ENCODE peak calls at places on chromosome 2, in nine cellular contexts. One of them, this sample, is unnamed.

GRCh38 chr2:221969087-221969829 is 329.5 kb downstream of the PAX3 start:
- DNase-seq in PC-3: peak
- DNase-seq in colonic mucosa: no peak
- DNase-seq in fibroblast of lung: peak
- DNase-seq in foreskin fibroblast: peak
- DNase-seq in astrocyte of the cerebellum: peak
- DNase-seq in psoas muscle: no peak
- DNase-seq in left ventricle myocardium inferior: no peak
- DNase-seq in spleen: no peak
- DNase-seq in this sample: peak

GRCh38 chr2:98461650-98462049 is 17.0 kb downstream of the INPP4A start:
- DNase-seq in PC-3: no peak
- DNase-seq in colonic mucosa: no peak
- DNase-seq in fibroblast of lung: no peak
- DNase-seq in foreskin fibroblast: no peak
- DNase-seq in astrocyte of the cerebellum: no peak
- DNase-seq in psoas muscle: no peak
- DNase-seq in left ventricle myocardium inferior: peak
- DNase-seq in spleen: peak
- DNase-seq in this sample: no peak

GRCh38 chr2:66696374-66696773 is 261.4 kb downstream of the MEIS1 start:
- DNase-seq in PC-3: no peak
- DNase-seq in colonic mucosa: no peak
- DNase-seq in fibroblast of lung: no peak
- DNase-seq in foreskin fibroblast: no peak
- DNase-seq in astrocyte of the cerebellum: no peak
- DNase-seq in psoas muscle: no peak
- DNase-seq in left ventricle myocardium inferior: no peak
- DNase-seq in spleen: no peak
- DNase-seq in this sample: no peak

GRCh38 chr2:9021563-9022211 is 18.2 kb upstream of the MBOAT2 start:
- DNase-seq in PC-3: peak
- DNase-seq in colonic mucosa: no peak
- DNase-seq in fibroblast of lung: no peak
- DNase-seq in foreskin fibroblast: peak
- DNase-seq in astrocyte of the cerebellum: no peak
- DNase-seq in psoas muscle: no peak
- DNase-seq in left ventricle myocardium inferior: no peak
- DNase-seq in spleen: no peak
- DNase-seq in this sample: peak

GRCh38 chr2:46651363-46652099 is 172.2 kb downstream of the TMEM247 start:
- DNase-seq in PC-3: no peak
- DNase-seq in colonic mucosa: no peak
- DNase-seq in fibroblast of lung: peak
- DNase-seq in foreskin fibroblast: peak
- DNase-seq in astrocyte of the cerebellum: no peak
- DNase-seq in psoas muscle: no peak
- DNase-seq in left ventricle myocardium inferior: no peak
- DNase-seq in spleen: no peak
- DNase-seq in this sample: no peak

GRCh38 chr2:222421626-222422025 is 2.7 kb upstream of the SGPP2 start:
- DNase-seq in PC-3: no peak
- DNase-seq in colonic mucosa: no peak
- DNase-seq in fibroblast of lung: no peak
- DNase-seq in foreskin fibroblast: no peak
- DNase-seq in astrocyte of the cerebellum: no peak
- DNase-seq in psoas muscle: no peak
- DNase-seq in left ventricle myocardium inferior: no peak
- DNase-seq in spleen: no peak
- DNase-seq in this sample: no peak

GRCh38 chr2:230864605-230865323 is at the start of gene ITM2C:
- DNase-seq in PC-3: peak
- DNase-seq in colonic mucosa: peak
- DNase-seq in fibroblast of lung: peak
- DNase-seq in foreskin fibroblast: peak
- DNase-seq in astrocyte of the cerebellum: no peak
- DNase-seq in psoas muscle: peak
- DNase-seq in left ventricle myocardium inferior: peak
- DNase-seq in spleen: peak
- DNase-seq in this sample: peak

GRCh38 chr2:240403358-240404104 is 31.9 kb upstream of the GPC1 start:
- DNase-seq in PC-3: no peak
- DNase-seq in colonic mucosa: no peak
- DNase-seq in fibroblast of lung: no peak
- DNase-seq in foreskin fibroblast: no peak
- DNase-seq in astrocyte of the cerebellum: no peak
- DNase-seq in psoas muscle: no peak
- DNase-seq in left ventricle myocardium inferior: no peak
- DNase-seq in spleen: no peak
- DNase-seq in this sample: no peak

GRCh38 chr2:26816893-26817292 is 31.0 kb downstream of the CENPA start:
- DNase-seq in PC-3: no peak
- DNase-seq in colonic mucosa: peak
- DNase-seq in fibroblast of lung: no peak
- DNase-seq in foreskin fibroblast: no peak
- DNase-seq in astrocyte of the cerebellum: no peak
- DNase-seq in psoas muscle: no peak
- DNase-seq in left ventricle myocardium inferior: no peak
- DNase-seq in spleen: no peak
- DNase-seq in this sample: no peak

GRCh38 chr2:160390544-160391258 is 102.9 kb downstream of the RBMS1 start:
- DNase-seq in PC-3: peak
- DNase-seq in colonic mucosa: no peak
- DNase-seq in fibroblast of lung: peak
- DNase-seq in foreskin fibroblast: peak
- DNase-seq in astrocyte of the cerebellum: peak
- DNase-seq in psoas muscle: no peak
- DNase-seq in left ventricle myocardium inferior: no peak
- DNase-seq in spleen: no peak
- DNase-seq in this sample: no peak

GRCh38 chr2:108589786-108590185 is 55.5 kb downstream of the LIMS1 start:
- DNase-seq in PC-3: no peak
- DNase-seq in colonic mucosa: no peak
- DNase-seq in fibroblast of lung: no peak
- DNase-seq in foreskin fibroblast: no peak
- DNase-seq in astrocyte of the cerebellum: no peak
- DNase-seq in psoas muscle: no peak
- DNase-seq in left ventricle myocardium inferior: no peak
- DNase-seq in spleen: no peak
- DNase-seq in this sample: no peak

GRCh38 chr2:172223601-172224054 is 120.9 kb upstream of the DLX2 start:
- DNase-seq in PC-3: no peak
- DNase-seq in colonic mucosa: peak
- DNase-seq in fibroblast of lung: no peak
- DNase-seq in foreskin fibroblast: no peak
- DNase-seq in astrocyte of the cerebellum: no peak
- DNase-seq in psoas muscle: no peak
- DNase-seq in left ventricle myocardium inferior: no peak
- DNase-seq in spleen: no peak
- DNase-seq in this sample: no peak

GRCh38 chr2:224369028-224369632 is 32.8 kb downstream of the FAM124B start:
- DNase-seq in PC-3: peak
- DNase-seq in colonic mucosa: no peak
- DNase-seq in fibroblast of lung: peak
- DNase-seq in foreskin fibroblast: peak
- DNase-seq in astrocyte of the cerebellum: peak
- DNase-seq in psoas muscle: no peak
- DNase-seq in left ventricle myocardium inferior: no peak
- DNase-seq in spleen: no peak
- DNase-seq in this sample: no peak

GRCh38 chr2:239149501-239149900 is 251.3 kb downstream of the HDAC4 start:
- DNase-seq in PC-3: no peak
- DNase-seq in colonic mucosa: no peak
- DNase-seq in fibroblast of lung: no peak
- DNase-seq in foreskin fibroblast: no peak
- DNase-seq in astrocyte of the cerebellum: no peak
- DNase-seq in psoas muscle: peak
- DNase-seq in left ventricle myocardium inferior: peak
- DNase-seq in spleen: peak
- DNase-seq in this sample: no peak

GRCh38 chr2:119119076-119119710 is 39.4 kb downstream of the C1QL2 start:
- DNase-seq in PC-3: no peak
- DNase-seq in colonic mucosa: no peak
- DNase-seq in fibroblast of lung: no peak
- DNase-seq in foreskin fibroblast: no peak
- DNase-seq in astrocyte of the cerebellum: no peak
- DNase-seq in psoas muscle: no peak
- DNase-seq in left ventricle myocardium inferior: no peak
- DNase-seq in spleen: no peak
- DNase-seq in this sample: no peak

GRCh38 chr2:24515335-24515734 is 24.3 kb downstream of the NCOA1 start:
- DNase-seq in PC-3: peak
- DNase-seq in colonic mucosa: no peak
- DNase-seq in fibroblast of lung: no peak
- DNase-seq in foreskin fibroblast: peak
- DNase-seq in astrocyte of the cerebellum: no peak
- DNase-seq in psoas muscle: no peak
- DNase-seq in left ventricle myocardium inferior: no peak
- DNase-seq in spleen: no peak
- DNase-seq in this sample: no peak

GRCh38 chr2:126777620-126777978 is 121.1 kb upstream of the TEX51 start:
- DNase-seq in PC-3: no peak
- DNase-seq in colonic mucosa: no peak
- DNase-seq in fibroblast of lung: no peak
- DNase-seq in foreskin fibroblast: no peak
- DNase-seq in astrocyte of the cerebellum: no peak
- DNase-seq in psoas muscle: no peak
- DNase-seq in left ventricle myocardium inferior: no peak
- DNase-seq in spleen: no peak
- DNase-seq in this sample: no peak
- H3K4me3 ChIP-seq in PC-3: no peak
- H3K4me3 ChIP-seq in colonic mucosa: peak
- H3K4me3 ChIP-seq in fibroblast of lung: no peak
- H3K4me3 ChIP-seq in foreskin fibroblast: no peak
- H3K4me3 ChIP-seq in astrocyte of the cerebellum: peak
- H3K4me3 ChIP-seq in psoas muscle: peak
- H3K4me3 ChIP-seq in left ventricle myocardium inferior: peak
- H3K4me3 ChIP-seq in spleen: no peak
- H3K4me3 ChIP-seq in this sample: no peak

DNA sequence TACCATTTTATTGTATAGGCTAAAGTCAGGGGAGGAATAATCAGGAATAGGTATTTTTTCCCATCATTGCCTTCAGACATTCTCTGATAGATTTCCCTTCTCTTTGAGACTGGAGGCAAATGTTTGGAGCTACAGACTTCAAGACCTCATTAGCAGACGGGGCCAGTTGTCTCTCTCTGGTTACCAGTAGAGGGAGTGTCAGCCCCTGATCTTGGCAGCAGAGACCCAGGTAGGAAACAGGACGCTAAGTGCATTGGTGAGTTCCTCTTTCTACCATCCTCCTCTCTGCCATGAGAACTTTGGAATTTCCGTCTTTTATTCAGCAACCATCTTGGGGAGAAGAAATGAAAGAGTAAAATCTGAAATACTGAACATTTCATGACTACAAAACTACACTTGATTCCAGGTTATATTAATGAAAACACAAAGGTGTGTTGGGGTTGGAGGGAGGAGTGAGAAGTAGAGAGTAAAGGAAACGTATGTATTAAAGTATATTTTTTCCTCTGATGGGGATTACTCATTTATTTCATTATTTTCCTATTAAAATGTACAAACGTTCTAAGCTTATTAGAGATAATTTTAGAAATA is 186.2 kb upstream of the GCFC2 start:
- DNase-seq in PC-3: peak
- DNase-seq in colonic mucosa: peak
- DNase-seq in fibroblast of lung: no peak
- DNase-seq in foreskin fibroblast: no peak
- DNase-seq in astrocyte of the cerebellum: no peak
- DNase-seq in psoas muscle: no peak
- DNase-seq in left ventricle myocardium inferior: no peak
- DNase-seq in spleen: no peak
- DNase-seq in this sample: no peak
- TF ChIP-seq CTCF in PC-3: peak
- TF ChIP-seq CTCF in colonic mucosa: peak
- TF ChIP-seq CTCF in fibroblast of lung: peak
- TF ChIP-seq CTCF in foreskin fibroblast: peak
- TF ChIP-seq CTCF in astrocyte of the cerebellum: peak
- TF ChIP-seq CTCF in psoas muscle: peak
- TF ChIP-seq CTCF in left ventricle myocardium inferior: peak
- TF ChIP-seq CTCF in spleen: no peak
- TF ChIP-seq CTCF in this sample: peak

GRCh38 chr2:54573532-54573915 is 117.4 kb downstream of the SPTBN1 start:
- DNase-seq in PC-3: no peak
- DNase-seq in colonic mucosa: no peak
- DNase-seq in fibroblast of lung: no peak
- DNase-seq in foreskin fibroblast: no peak
- DNase-seq in astrocyte of the cerebellum: no peak
- DNase-seq in psoas muscle: no peak
- DNase-seq in left ventricle myocardium inferior: no peak
- DNase-seq in spleen: no peak
- DNase-seq in this sample: no peak
- H3K4me3 ChIP-seq in PC-3: peak
- H3K4me3 ChIP-seq in colonic mucosa: no peak
- H3K4me3 ChIP-seq in fibroblast of lung: no peak
- H3K4me3 ChIP-seq in foreskin fibroblast: no peak
- H3K4me3 ChIP-seq in astrocyte of the cerebellum: no peak
- H3K4me3 ChIP-seq in psoas muscle: no peak
- H3K4me3 ChIP-seq in left ventricle myocardium inferior: no peak
- H3K4me3 ChIP-seq in spleen: no peak
- H3K4me3 ChIP-seq in this sample: no peak

GRCh38 chr2:234187646-234188174 is 137.2 kb downstream of the SPP2 start:
- DNase-seq in PC-3: no peak
- DNase-seq in colonic mucosa: no peak
- DNase-seq in fibroblast of lung: no peak
- DNase-seq in foreskin fibroblast: no peak
- DNase-seq in astrocyte of the cerebellum: no peak
- DNase-seq in psoas muscle: no peak
- DNase-seq in left ventricle myocardium inferior: no peak
- DNase-seq in spleen: no peak
- DNase-seq in this sample: no peak
- TF ChIP-seq CTCF in PC-3: no peak
- TF ChIP-seq CTCF in colonic mucosa: no peak
- TF ChIP-seq CTCF in fibroblast of lung: no peak
- TF ChIP-seq CTCF in foreskin fibroblast: no peak
- TF ChIP-seq CTCF in astrocyte of the cerebellum: no peak
- TF ChIP-seq CTCF in psoas muscle: no peak
- TF ChIP-seq CTCF in left ventricle myocardium inferior: no peak
- TF ChIP-seq CTCF in spleen: no peak
- TF ChIP-seq CTCF in this sample: no peak

GRCh38 chr2:71756280-71756906 is 303.0 kb downstream of the DYSF start:
- DNase-seq in PC-3: peak
- DNase-seq in colonic mucosa: no peak
- DNase-seq in fibroblast of lung: peak
- DNase-seq in foreskin fibroblast: peak
- DNase-seq in astrocyte of the cerebellum: no peak
- DNase-seq in psoas muscle: no peak
- DNase-seq in left ventricle myocardium inferior: no peak
- DNase-seq in spleen: no peak
- DNase-seq in this sample: no peak
- H3K4me3 ChIP-seq in PC-3: no peak
- H3K4me3 ChIP-seq in colonic mucosa: no peak
- H3K4me3 ChIP-seq in fibroblast of lung: no peak
- H3K4me3 ChIP-seq in foreskin fibroblast: no peak
- H3K4me3 ChIP-seq in astrocyte of the cerebellum: no peak
- H3K4me3 ChIP-seq in psoas muscle: no peak
- H3K4me3 ChIP-seq in left ventricle myocardium inferior: no peak
- H3K4me3 ChIP-seq in spleen: no peak
- H3K4me3 ChIP-seq in this sample: no peak

This sample was measured in HFF-Myc.